ENCODE peak calls at places on chromosomes 13 and 19, in seven cellular contexts. U is CD8-positive, alpha-beta memory T cell; X is HFF-Myc; F is Right ventricle myocardium superior; J is WTC11; Q is AG04450; T is stimulated activated naive CD8-positive, alpha-beta T cell treated with anti-CD3 and anti-CD28 coated beads, Interleukin-15, amount 100 ng/mL, for 72 hours. C is an unnamed sample.

GRCh38 chr13:70792121-70792520 is 683.9 kb upstream of the KLHL1 start:
- DNase-seq in X (no peak), J (no peak), Q (no peak), F (no peak), T (no peak), U (no peak), C (no peak)

GRCh38 chr13:98509271-98510155 is 67.4 kb downstream of the STK24 start:
- DNase-seq in X (peak; percentile 75), J (no peak), F (peak; percentile 82), U (no peak), T (peak; percentile 27), Q (peak; percentile 59), C (no peak)

GRCh38 chr19:18474366-18474887 is 36.5 kb upstream of the ISYNA1 start:
- DNase-seq in J (no peak), T (no peak), Q (no peak), F (no peak), X (no peak), U (no peak), C (no peak)

GRCh38 chr13:32142956-32143375 is 111.4 kb downstream of the FRY start:
- DNase-seq in X (peak; percentile 70), U (no peak), Q (peak; percentile 36), T (no peak), F (no peak), J (peak; percentile 30), C (no peak)

GRCh38 chr13:43684947-43685725 is 101.6 kb downstream of the ENOX1 start:
- DNase-seq in U (no peak), Q (no peak), F (no peak), X (no peak), J (no peak), T (no peak), C (no peak)

GRCh38 chr13:46165485-46166220 is 16.3 kb downstream of the LCP1 start:
- DNase-seq in F (no peak), Q (no peak), U (no peak), X (no peak), T (peak; percentile 60), J (no peak), C (no peak)

GRCh38 chr19:18514800-18515682 is 6.8 kb downstream of the ELL start:
- DNase-seq in Q (no peak), F (peak; percentile 81), X (no peak), T (no peak), J (no peak), U (peak; percentile 74), C (no peak)

GRCh38 chr19:19224852-19225494 is 13.2 kb downstream of the NCAN start:
- DNase-seq in X (no peak), F (peak; percentile 78), U (peak; percentile 86), Q (peak; percentile 4), J (peak; percentile 90), T (peak; percentile 78), C (peak; percentile 74)

GRCh38 chr19:57708641-57709354 is at the start of gene ZNF154:
- DNase-seq in Q (peak; percentile 29), J (peak; percentile 78), U (peak; percentile 79), X (peak; percentile 33), F (peak; percentile 42), T (peak; percentile 44), C (no peak)

GRCh38 chr19:1618157-1619093 is 13.2 kb upstream of the UQCR11 start:
- DNase-seq in J (peak; percentile 72), X (no peak), F (no peak), Q (no peak), T (peak; percentile 24), U (no peak), C (no peak)

GRCh38 chr19:33251526-33252090 is 26.0 kb upstream of the SLC7A10 start:
- DNase-seq in Q (no peak), F (no peak), T (no peak), X (no peak), J (no peak), U (no peak), C (no peak)

GRCh38 chr13:100245099-100245498 is 156.2 kb downstream of the PCCA start:
- DNase-seq in T (no peak), Q (no peak), U (no peak), F (no peak), J (no peak), X (no peak), C (no peak)